ENCODE peak calls at places on chromosomes 12 and 14, in ten cellular contexts. S is body of pancreas, R is esophagus squamous epithelium, W is transverse colon, Q is right lobe of liver, M is ovary, K is NB4, P is lower leg skin, A is tibial nerve, H is uterus. J is an unnamed sample.

GRCh38 chr12:113273053-113273725 is 51.9 kb downstream of the TPCN1 start:
- DNase-seq in W (no peak), M (no peak), K (no peak), A (no peak), H (no peak), S (no peak), Q (no peak), P (no peak), R (no peak), J (no peak)

GRCh38 chr12:79262938-79263337 is 398.4 kb downstream of the SYT1 start:
- DNase-seq in Q (no peak), W (no peak), K (no peak), M (no peak), P (no peak), A (no peak), H (no peak), S (no peak), R (no peak), J (no peak)

GRCh38 chr14:51368721-51369163 is 128.7 kb downstream of the TMX1 start:
- DNase-seq in A (peak; percentile 73), Q (no peak), K (no peak), M (no peak), W (no peak), S (no peak), P (no peak), H (no peak), R (no peak), J (no peak)

GRCh38 chr12:101485015-101485414 is 9.9 kb downstream of the SPIC start:
- DNase-seq in A (no peak), W (no peak), K (no peak), Q (no peak), R (no peak), S (no peak), P (no peak), M (no peak), H (no peak), J (no peak)

GRCh38 chr14:93036652-93037341 is 78.9 kb downstream of the ITPK1 start:
- DNase-seq in S (no peak), W (no peak), Q (no peak), R (no peak), P (no peak), K (peak; percentile 33), H (no peak), M (peak; percentile 41), A (no peak), J (no peak)

GRCh38 chr12:4037747-4038312 is 164.6 kb upstream of the PARP11 start:
- DNase-seq in S (peak; percentile 78), K (peak; percentile 7), A (peak; percentile 87), M (peak; percentile 22), Q (peak; percentile 51), H (peak; percentile 45), P (peak; percentile 27), W (peak; percentile 46), R (no peak), J (peak; percentile 62)

GRCh38 chr14:36363704-36364103 is 43.3 kb upstream of the MBIP start:
- DNase-seq in K (no peak), W (no peak), R (no peak), P (no peak), S (no peak), Q (no peak), M (no peak), A (no peak), H (no peak), J (peak; percentile 13)

GRCh38 chr12:103326190-103326589 is 169.6 kb downstream of the C12orf42 start:
- DNase-seq in H (no peak), K (peak; percentile 40), M (no peak), W (no peak), Q (no peak), R (no peak), A (no peak), P (no peak), S (no peak), J (no peak)

GRCh38 chr12:46946137-46946536 is 120.3 kb upstream of the SLC38A4 start:
- DNase-seq in H (no peak), S (no peak), P (no peak), K (no peak), R (no peak), A (no peak), M (no peak), Q (no peak), W (no peak), J (no peak)

GRCh38 chr12:90124289-90124688 is 415.7 kb upstream of the ATP2B1 start:
- DNase-seq in Q (no peak), W (no peak), R (no peak), K (peak; percentile 11), P (no peak), M (no peak), A (no peak), S (no peak), H (no peak), J (no peak)

GRCh38 chr12:29380536-29381523 is at the start of gene ERGIC2:
- DNase-seq in R (peak; percentile 79), Q (peak; percentile 90), M (peak; percentile 89), H (peak; percentile 90), K (peak; percentile 100), A (peak; percentile 96), W (peak; percentile 93), P (peak; percentile 95), S (peak; percentile 93), J (peak; percentile 91)
- TF ChIP-seq POLR2A in R (no peak), Q (peak; percentile 81), M (peak; percentile 61), H (peak; percentile 84), K (peak; percentile 91), A (peak; percentile 55), W (peak; percentile 74), P (peak; percentile 17), S (peak; percentile 91), J (peak; percentile 44)

GRCh38 chr12:95480230-95480629 is 6.3 kb downstream of the METAP2 start:
- DNase-seq in W (no peak), R (no peak), M (no peak), A (no peak), K (no peak), H (no peak), P (no peak), S (no peak), Q (no peak), J (no peak)
- H3K4me3 ChIP-seq in W (no peak overlapping the region), R (no peak overlapping the region), M (no peak overlapping the region), A (no peak overlapping the region), K (no peak overlapping the region), H (no peak overlapping the region), P (no peak overlapping the region), S (no peak overlapping the region), Q (no peak overlapping the region), J (no peak overlapping the region)

DNA sequence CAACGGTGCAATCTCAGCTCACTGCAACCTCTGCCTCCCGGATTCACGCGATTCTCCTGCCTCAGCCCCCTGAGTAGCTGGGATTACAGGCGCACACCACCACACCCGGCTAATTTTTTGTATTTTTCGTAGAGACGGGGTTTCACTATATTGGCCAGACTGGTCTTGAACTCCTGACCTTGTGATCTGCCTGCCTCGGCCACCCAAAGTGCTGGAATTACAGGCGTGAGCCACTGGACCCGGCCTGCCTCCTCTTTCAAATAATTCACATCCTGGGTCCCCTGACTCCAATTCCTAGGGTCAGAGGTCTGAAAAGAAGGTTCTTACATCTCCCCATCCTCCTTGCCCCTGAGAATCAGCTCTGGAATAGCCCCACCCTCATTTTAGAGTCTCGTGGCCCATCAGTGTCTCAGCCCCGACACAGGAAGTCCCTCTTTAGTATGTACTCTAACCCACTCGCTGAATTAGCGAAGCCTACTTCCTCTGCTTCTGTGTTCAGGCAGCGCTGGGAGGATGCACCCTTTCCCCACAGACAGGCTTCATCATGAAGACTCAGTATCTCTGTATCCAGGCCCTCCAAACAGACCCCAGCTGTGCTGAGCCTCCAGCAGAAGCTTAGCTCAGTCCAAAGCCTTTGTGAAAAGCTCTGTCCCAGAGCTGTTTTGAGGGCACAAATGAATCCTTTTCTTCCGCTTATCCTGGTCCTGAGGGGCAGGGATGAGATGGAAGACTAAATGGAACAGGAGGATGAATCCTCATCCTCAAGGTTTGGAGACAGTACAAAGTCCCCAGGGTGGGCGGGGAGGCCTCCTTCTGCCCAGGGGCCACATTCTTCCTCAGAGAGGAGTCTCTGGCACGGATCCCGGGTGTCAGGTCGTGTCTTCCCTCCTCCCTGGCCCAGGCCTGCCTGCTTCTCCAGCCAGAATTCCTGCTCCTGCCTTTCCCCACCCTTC is 3.5 kb downstream of the LPAR5 start:
- DNase-seq in H (no peak), P (peak; percentile 39), W (peak; percentile 53), S (no peak), A (no peak), K (peak; percentile 70), R (no peak), M (no peak), Q (no peak), J (peak; percentile 43)
- TF ChIP-seq POLR2A in H (no peak), P (no peak), W (peak; percentile 11), S (no peak), A (no peak), K (no peak), R (no peak), M (no peak), Q (no peak), J (no peak)

GRCh38 chr14:105195533-105196227 is 14.6 kb upstream of the NUDT14 start:
- DNase-seq in H (no peak), K (peak; percentile 57), Q (no peak), R (no peak), W (no peak), A (no peak), M (no peak), S (no peak), P (no peak), J (no peak)

GRCh38 chr14:105195051-105195450 is 13.9 kb upstream of the NUDT14 start:
- DNase-seq in Q (no peak), H (no peak), M (no peak), K (no peak), W (no peak), P (no peak), A (no peak), S (no peak), R (no peak), J (no peak)

GRCh38 chr14:105193916-105194782 is 13.0 kb upstream of the NUDT14 start:
- DNase-seq in Q (no peak), M (no peak), W (no peak), A (no peak), P (no peak), S (no peak), H (no peak), K (peak; percentile 53), R (no peak), J (peak; percentile 41)

GRCh38 chr14:105196228-105196960 is 15.3 kb upstream of the NUDT14 start:
- DNase-seq in M (no peak), A (no peak), Q (no peak), W (no peak), K (peak; percentile 45), R (no peak), S (no peak), H (no peak), P (no peak), J (no peak)

DNA sequence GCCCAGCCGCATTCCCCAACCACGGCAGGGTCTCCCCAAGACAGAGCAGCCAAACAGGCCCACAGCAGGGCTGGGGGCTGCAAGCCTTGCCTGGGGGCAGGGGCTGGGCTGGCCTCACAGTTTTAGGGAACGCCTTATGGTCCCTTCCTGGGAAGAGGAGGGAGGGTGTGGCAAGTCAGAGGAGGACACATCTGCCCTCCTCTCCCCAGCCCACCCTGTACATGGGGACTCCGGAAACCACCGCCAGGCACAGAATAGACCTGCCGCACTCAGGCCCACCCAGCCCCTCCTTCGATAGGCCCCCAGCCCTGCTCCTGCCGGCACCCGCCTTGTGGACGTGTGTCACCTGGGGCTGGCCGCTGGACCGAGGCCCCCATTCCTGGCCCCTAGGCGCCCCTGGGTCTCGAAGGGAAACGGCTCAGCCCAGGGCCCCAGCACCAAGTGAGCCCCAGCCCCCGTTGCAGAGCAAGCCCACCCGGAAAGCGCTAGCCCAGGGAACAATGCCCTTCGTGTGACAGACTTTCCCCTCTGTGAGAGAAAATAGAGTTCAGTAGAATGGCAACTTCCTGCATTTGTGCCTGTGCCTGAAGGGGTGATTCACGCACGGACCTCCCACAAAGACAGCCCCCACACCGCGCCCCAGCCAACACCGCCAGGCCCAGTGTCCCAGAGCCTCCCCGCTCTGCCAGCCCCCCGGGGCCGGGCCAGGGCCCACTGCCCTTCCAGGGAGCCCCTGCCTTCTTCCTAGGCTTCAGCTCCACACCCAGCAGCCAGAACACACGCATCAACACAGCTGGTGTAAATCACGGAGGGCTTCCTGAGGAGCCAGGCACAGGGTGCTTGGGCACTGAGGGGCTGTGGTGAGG is 12.0 kb upstream of the NUDT14 start:
- DNase-seq in Q (no peak), R (no peak), P (no peak), K (peak; percentile 55), M (no peak), W (no peak), A (no peak), H (no peak), S (no peak), J (no peak)
- H3K4me3 ChIP-seq in Q (no peak overlapping the region), R (no peak overlapping the region), P (no peak overlapping the region), K (no peak overlapping the region), M (no peak overlapping the region), W (no peak overlapping the region), A (no peak overlapping the region), H (no peak overlapping the region), S (no peak overlapping the region), J (no peak overlapping the region)